ENCODE peak calls at places on chromosomes 7 and 10, in six cellular contexts. Y is SK-N-SH, I is HCT116, G is MM.1S, X is neural progenitor cell, L is PC-3. N is an unnamed sample.

GRCh38 chr7:134527979-134528371 is 608 bp downstream of the AKR1B10 start:
- DNase-seq in Y (no peak), I (no peak), G (no peak), X (peak), L (peak), N (peak)

GRCh38 chr7:29343379-29343778 is 148.8 kb downstream of the CHN2 start:
- DNase-seq in Y (no peak), I (no peak), G (no peak), X (no peak), L (no peak), N (no peak)

GRCh38 chr10:26251925-26252324 is 35.4 kb downstream of the GAD2 start:
- DNase-seq in Y (no peak), I (no peak), G (no peak), X (no peak), L (no peak), N (no peak)

GRCh38 chr7:99631311-99632109 is 14.8 kb downstream of the ZSCAN25 start:
- DNase-seq in Y (no peak), I (no peak), G (no peak), X (peak), L (peak), N (peak)

GRCh38 chr10:69730251-69731156 is 71.2 kb upstream of the COL13A1 start:
- DNase-seq in Y (peak), I (no peak), G (no peak), X (no peak), L (no peak), N (peak)

GRCh38 chr10:20233423-20233822 is 417.2 kb downstream of the PLXDC2 start:
- DNase-seq in Y (no peak), I (no peak), G (no peak), X (peak), L (no peak), N (no peak)

GRCh38 chr7:130695840-130696239 is 9.5 kb upstream of the TSGA13 start:
- DNase-seq in Y (peak), I (peak), G (peak), X (peak), L (peak), N (peak)

GRCh38 chr10:50563906-50564305 is 59.9 kb downstream of the SGMS1 start:
- DNase-seq in Y (no peak), I (no peak), G (no peak), X (no peak), L (no peak), N (no peak)

GRCh38 chr7:42511027-42511426 is 274.0 kb upstream of the GLI3 start:
- DNase-seq in Y (no peak), I (no peak), G (no peak), X (no peak), L (peak), N (peak)

GRCh38 chr10:8588135-8588534 is 533.6 kb downstream of the GATA3 start:
- DNase-seq in Y (no peak), I (no peak), G (no peak), X (no peak), L (no peak), N (no peak)

GRCh38 chr7:100588438-100588837 is 2.3 kb downstream of the FBXO24 start:
- DNase-seq in Y (peak), I (no peak), G (no peak), X (peak), L (peak), N (peak)

GRCh38 chr7:102843850-102844249 is 69.0 kb upstream of the LRRC17 start:
- DNase-seq in Y (no peak), I (no peak), G (no peak), X (no peak), L (no peak), N (no peak)

GRCh38 chr7:4288791-4289190 is 393.3 kb upstream of the FOXK1 start:
- DNase-seq in Y (no peak), I (no peak), G (no peak), X (no peak), L (no peak), N (no peak)

GRCh38 chr10:5292196-5292735 is 72.5 kb upstream of the UCN3 start:
- DNase-seq in Y (no peak), I (no peak), G (no peak), X (no peak), L (no peak), N (no peak)

GRCh38 chr10:122258136-122259074 is 12.7 kb upstream of the BTBD16 start:
- DNase-seq in Y (no peak), I (no peak), G (peak), X (no peak), L (no peak), N (peak)

GRCh38 chr7:40826419-40827216 is 691.8 kb downstream of the SUGCT start:
- DNase-seq in Y (no peak), I (no peak), G (no peak), X (peak), L (no peak), N (peak)

GRCh38 chr10:97762816-97763215 is 9.0 kb downstream of the SFRP5 start:
- DNase-seq in Y (no peak), I (no peak), G (no peak), X (peak), L (no peak), N (no peak)

GRCh38 chr10:124616836-124617130 is 127.4 kb downstream of the FAM53B start:
- DNase-seq in Y (no peak), I (no peak), G (no peak), X (no peak), L (no peak), N (no peak)

GRCh38 chr10:124619802-124620490 is 124.2 kb downstream of the FAM53B start:
- DNase-seq in Y (no peak), I (no peak), G (no peak), X (no peak), L (no peak), N (no peak)

GRCh38 chr10:124616040-124616835 is 127.9 kb downstream of the FAM53B start:
- DNase-seq in Y (no peak), I (no peak), G (no peak), X (no peak), L (no peak), N (no peak)

GRCh38 chr10:124619195-124619594 is 125.0 kb downstream of the FAM53B start:
- DNase-seq in Y (no peak), I (no peak), G (no peak), X (no peak), L (no peak), N (no peak)

DNA sequence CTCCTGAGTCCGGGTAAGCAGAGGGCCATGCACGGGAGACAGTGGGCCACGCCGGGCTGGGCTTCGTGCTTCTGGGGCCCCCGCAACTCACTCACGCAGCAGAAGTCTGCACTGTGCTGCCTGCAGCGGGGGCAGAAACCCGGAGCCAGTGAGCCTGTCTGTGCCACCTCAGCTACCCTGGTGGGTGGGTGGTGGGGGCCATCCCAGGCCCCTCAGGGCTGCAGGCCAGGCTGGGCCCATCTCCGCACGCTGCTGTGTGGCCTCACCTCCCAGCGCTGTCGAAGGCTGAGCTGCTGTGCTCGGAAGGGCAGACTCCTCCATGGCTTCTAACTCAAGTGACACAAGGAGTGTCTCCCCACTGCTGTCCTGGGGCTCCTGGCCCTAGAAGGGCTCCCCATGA is 125.5 kb downstream of the FAM53B start:
- DNase-seq in Y (no peak), I (no peak), G (no peak), X (no peak), L (no peak), N (no peak)
- H3K9ac ChIP-seq in Y (no peak), I (no peak), G (no peak), X (no peak), L (no peak), N (no peak)

GRCh38 chr7:63925626-63926460 is 72.8 kb upstream of the ZNF722 start:
- DNase-seq in Y (peak), I (no peak), G (peak), X (no peak), L (peak), N (peak)
- TF ChIP-seq EZH2phosphoT487 in Y (no peak), I (no peak), G (no peak), X (no peak), L (no peak), N (no peak)

GRCh38 chr10:6912021-6912420 is 331.9 kb upstream of the PRKCQ start:
- DNase-seq in Y (no peak), I (no peak), G (no peak), X (no peak), L (no peak), N (no peak)
- H3K9ac ChIP-seq in Y (no peak), I (no peak), G (no peak), X (no peak), L (no peak), N (no peak)

DNA sequence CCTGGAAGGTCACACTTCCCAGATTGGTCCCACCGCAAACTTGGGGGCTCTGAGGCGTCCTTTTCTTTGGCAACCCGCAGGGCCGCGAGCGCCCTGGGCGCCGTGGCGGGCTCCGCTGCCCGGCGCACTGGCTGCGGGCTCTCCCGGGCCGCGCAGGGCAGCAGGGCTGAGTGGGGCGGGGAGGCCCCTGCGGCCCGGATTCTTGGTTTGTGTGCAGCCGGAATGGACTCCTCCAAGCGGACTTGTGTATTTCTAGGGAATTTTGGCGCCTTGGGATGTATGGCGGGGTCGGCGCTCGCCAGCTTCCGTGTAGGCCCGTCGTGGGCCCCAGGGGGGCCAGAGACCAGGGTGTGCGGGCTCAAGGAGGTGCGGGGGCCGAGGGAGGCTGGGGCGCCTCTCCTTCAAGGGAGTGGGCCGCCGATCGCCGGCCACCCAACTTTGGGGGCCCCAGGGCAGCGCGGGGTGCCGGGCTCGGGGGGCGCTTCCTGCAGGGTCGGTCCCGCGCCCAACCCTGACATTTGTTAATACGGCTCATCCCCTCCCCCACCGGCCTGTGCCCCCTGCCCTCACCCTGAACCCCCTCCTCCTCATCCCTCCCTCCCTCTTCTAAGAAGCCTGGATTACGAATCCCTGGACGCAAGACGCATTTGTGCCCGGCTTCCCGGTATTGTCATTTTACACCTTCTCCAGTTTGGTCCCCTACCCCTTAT is 2.4 kb downstream of the TCF7L2 start:
- DNase-seq in Y (peak), I (no peak), G (no peak), X (peak), L (no peak), N (peak)
- TF ChIP-seq EZH2phosphoT487 in Y (no peak), I (no peak), G (no peak), X (no peak), L (no peak), N (no peak)

DNA sequence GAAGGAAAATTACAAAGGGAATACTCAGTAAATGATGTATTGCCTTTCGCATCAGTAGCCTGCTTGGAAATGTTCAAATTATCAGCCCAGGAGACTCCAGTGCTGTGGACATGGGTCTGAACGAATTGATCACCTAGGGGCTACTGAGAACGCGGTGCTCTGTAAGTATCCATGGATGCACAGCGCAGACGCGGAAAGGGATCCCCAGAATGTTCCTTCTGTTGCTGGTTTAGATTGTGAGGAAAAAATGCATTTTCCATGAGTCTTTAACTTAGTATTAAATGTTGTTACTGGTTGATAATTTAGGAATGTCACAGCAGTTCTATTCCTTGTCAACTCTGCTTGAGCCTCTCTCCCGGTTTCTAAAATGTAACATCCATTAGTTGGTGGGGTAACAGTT is 92.9 kb downstream of the PTPRE start:
- DNase-seq in Y (no peak), I (no peak), G (no peak), X (no peak), L (no peak), N (no peak)
- H3K9ac ChIP-seq in Y (no peak), I (no peak), G (no peak), X (no peak), L (no peak), N (no peak)

GRCh38 chr10:106473129-106473528 is 691.4 kb downstream of the SORCS1 start:
- DNase-seq in Y (no peak), I (no peak), G (no peak), X (no peak), L (peak), N (no peak)

GRCh38 chr10:106479619-106480018 is 684.9 kb downstream of the SORCS1 start:
- DNase-seq in Y (no peak), I (no peak), G (no peak), X (no peak), L (no peak), N (no peak)

DNA sequence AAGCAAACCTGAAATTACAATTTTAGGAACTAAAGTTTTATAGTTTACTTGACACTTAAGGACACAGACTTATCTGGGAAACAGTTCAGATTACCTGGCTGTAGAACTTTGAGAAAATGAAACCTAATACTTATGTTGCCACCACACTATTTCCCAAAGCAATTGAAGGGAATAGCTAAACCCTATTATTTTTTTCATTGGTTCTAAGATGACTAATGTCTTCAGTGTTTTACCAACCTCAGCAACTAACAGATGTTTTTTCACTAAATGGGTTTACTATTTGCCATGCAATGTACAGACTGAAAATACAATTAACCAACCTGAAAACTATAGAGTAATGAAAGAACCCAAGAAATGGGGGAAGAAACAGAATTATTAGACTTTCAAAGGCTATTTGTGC is 689.6 kb downstream of the SORCS1 start:
- DNase-seq in Y (no peak), I (no peak), G (no peak), X (no peak), L (peak), N (peak)
- TF ChIP-seq EZH2phosphoT487 in Y (no peak), I (no peak), G (no peak), X (no peak), L (no peak), N (no peak)

DNA sequence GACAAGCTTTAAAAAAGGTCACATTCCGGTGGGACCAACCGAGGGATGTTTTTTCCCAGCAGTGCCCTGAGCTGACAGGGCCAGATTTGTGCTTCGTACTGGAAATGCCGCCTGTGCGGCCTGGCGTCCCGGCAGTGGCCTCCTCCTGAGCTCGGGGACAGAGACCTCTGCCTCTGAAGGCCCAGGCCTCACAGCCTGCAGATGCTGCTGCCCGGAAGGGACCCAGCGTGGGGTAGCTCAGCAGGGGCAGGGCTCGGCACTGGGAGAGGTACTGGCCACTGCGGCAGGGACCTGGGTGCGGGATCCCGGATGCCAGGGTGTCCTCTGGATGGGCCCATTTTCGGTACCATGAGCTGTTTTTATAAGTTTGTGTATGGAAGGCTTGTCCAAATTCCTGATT is 52.4 kb upstream of the CFAP46 start:
- DNase-seq in Y (no peak), I (no peak), G (no peak), X (no peak), L (no peak), N (no peak)
- H3K9ac ChIP-seq in Y (no peak), I (no peak), G (no peak), X (no peak), L (no peak), N (peak)

N was measured in GM23248.